ENCODE peak calls at places on chromosomes 2 and 18, in five cellular contexts. One of them, this sample, is unnamed.
A peak's percentile ranks its signal among the peaks of the same experiment; 100 is the strongest.

GRCh38 chr18:24913507-24914147 is 438.3 kb downstream of the ZNF521 start:
- DNase-seq in spleen: no peak
- DNase-seq in heart left ventricle: no peak
- DNase-seq in adrenal gland: no peak
- DNase-seq in NB4: no peak
- DNase-seq in this sample: no peak

GRCh38 chr18:3903341-3903740 is 453.4 kb downstream of the TGIF1 start:
- DNase-seq in adrenal gland: no peak
- DNase-seq in spleen: no peak
- DNase-seq in NB4: no peak
- DNase-seq in heart left ventricle: no peak
- DNase-seq in this sample: no peak

GRCh38 chr2:142131016-142131714 is at the start of gene LRP1B:
- DNase-seq in spleen: no peak
- DNase-seq in NB4: peak; percentile 36
- DNase-seq in heart left ventricle: no peak
- DNase-seq in adrenal gland: peak; percentile 18
- DNase-seq in this sample: peak; percentile 62

GRCh38 chr2:88090446-88091283 is 23.0 kb downstream of the SMYD1 start:
- DNase-seq in adrenal gland: no peak
- DNase-seq in spleen: no peak
- DNase-seq in NB4: peak; percentile 53
- DNase-seq in heart left ventricle: no peak
- DNase-seq in this sample: no peak

GRCh38 chr2:30684026-30684425 is 123.2 kb downstream of the CAPN13 start:
- DNase-seq in NB4: no peak
- DNase-seq in spleen: no peak
- DNase-seq in heart left ventricle: no peak
- DNase-seq in adrenal gland: no peak
- DNase-seq in this sample: peak; percentile 42

GRCh38 chr2:226378733-226379132 is 420.9 kb downstream of the IRS1 start:
- DNase-seq in heart left ventricle: no peak
- DNase-seq in spleen: no peak
- DNase-seq in NB4: no peak
- DNase-seq in adrenal gland: peak; percentile 40
- DNase-seq in this sample: no peak

GRCh38 chr2:173997269-173997668 is 32.1 kb upstream of the SP3 start:
- DNase-seq in heart left ventricle: peak; percentile 88
- DNase-seq in adrenal gland: peak; percentile 55
- DNase-seq in spleen: peak; percentile 94
- DNase-seq in NB4: peak; percentile 96
- DNase-seq in this sample: peak; percentile 96

GRCh38 chr18:22846088-22846683 is 86.9 kb upstream of the RBBP8 start:
- DNase-seq in spleen: no peak
- DNase-seq in NB4: peak; percentile 45
- DNase-seq in adrenal gland: no peak
- DNase-seq in heart left ventricle: no peak
- DNase-seq in this sample: no peak

GRCh38 chr2:172231508-172231907 is 128.8 kb upstream of the DLX2 start:
- DNase-seq in adrenal gland: no peak
- DNase-seq in NB4: no peak
- DNase-seq in heart left ventricle: no peak
- DNase-seq in spleen: no peak
- DNase-seq in this sample: no peak

GRCh38 chr18:61736168-61736567 is 156.6 kb downstream of the RNF152 start:
- DNase-seq in heart left ventricle: no peak
- DNase-seq in NB4: no peak
- DNase-seq in adrenal gland: no peak
- DNase-seq in spleen: no peak
- DNase-seq in this sample: no peak

GRCh38 chr2:53913721-53914120 is 54.0 kb upstream of the GPR75 start:
- DNase-seq in spleen: no peak
- DNase-seq in NB4: peak; percentile 76
- DNase-seq in adrenal gland: no peak
- DNase-seq in heart left ventricle: no peak
- DNase-seq in this sample: no peak

GRCh38 chr2:43387092-43388062 is 161.0 kb upstream of the ZFP36L2 start:
- DNase-seq in adrenal gland: no peak
- DNase-seq in heart left ventricle: no peak
- DNase-seq in NB4: no peak
- DNase-seq in spleen: no peak
- DNase-seq in this sample: no peak

GRCh38 chr2:131142849-131143248 is 37.7 kb downstream of the PLEKHB2 start:
- DNase-seq in adrenal gland: no peak
- DNase-seq in NB4: no peak
- DNase-seq in spleen: no peak
- DNase-seq in heart left ventricle: no peak
- DNase-seq in this sample: no peak

GRCh38 chr18:72942766-72943165 is 75.0 kb upstream of the NETO1 start:
- DNase-seq in spleen: no peak
- DNase-seq in NB4: no peak
- DNase-seq in heart left ventricle: no peak
- DNase-seq in adrenal gland: no peak
- DNase-seq in this sample: no peak

GRCh38 chr2:46493971-46494250 is 14.5 kb downstream of the TMEM247 start:
- DNase-seq in adrenal gland: no peak
- DNase-seq in NB4: no peak
- DNase-seq in heart left ventricle: no peak
- DNase-seq in spleen: no peak
- DNase-seq in this sample: no peak

GRCh38 chr18:48217306-48218250 is 191.6 kb downstream of the ZBTB7C start:
- DNase-seq in heart left ventricle: no peak
- DNase-seq in NB4: no peak
- DNase-seq in spleen: no peak
- DNase-seq in adrenal gland: no peak
- DNase-seq in this sample: no peak

GRCh38 chr2:107374261-107374660 is 452.4 kb upstream of the RGPD4 start:
- DNase-seq in adrenal gland: no peak
- DNase-seq in NB4: no peak
- DNase-seq in spleen: no peak
- DNase-seq in heart left ventricle: no peak
- DNase-seq in this sample: no peak

GRCh38 chr18:379665-380356 is 112.0 kb upstream of the THOC1 start:
- DNase-seq in adrenal gland: peak; percentile 33
- DNase-seq in spleen: no peak
- DNase-seq in heart left ventricle: peak; percentile 51
- DNase-seq in NB4: peak; percentile 75
- DNase-seq in this sample: peak; percentile 80

GRCh38 chr2:204289066-204289465 is 256.2 kb upstream of the PARD3B start:
- DNase-seq in heart left ventricle: no peak
- DNase-seq in spleen: no peak
- DNase-seq in NB4: no peak
- DNase-seq in adrenal gland: no peak
- DNase-seq in this sample: no peak

GRCh38 chr2:9165625-9166024 is 41.0 kb upstream of the ASAP2 start:
- DNase-seq in spleen: no peak
- DNase-seq in adrenal gland: no peak
- DNase-seq in heart left ventricle: peak; percentile 65
- DNase-seq in NB4: no peak
- DNase-seq in this sample: no peak

GRCh38 chr18:13390711-13391110 is 172.2 kb downstream of the LDLRAD4 start:
- DNase-seq in adrenal gland: no peak
- DNase-seq in heart left ventricle: no peak
- DNase-seq in spleen: no peak
- DNase-seq in NB4: no peak
- DNase-seq in this sample: no peak

GRCh38 chr2:104858325-104858978 is 4.5 kb downstream of the POU3F3 start:
- DNase-seq in heart left ventricle: no peak
- DNase-seq in NB4: no peak
- DNase-seq in spleen: no peak
- DNase-seq in adrenal gland: no peak
- DNase-seq in this sample: no peak

GRCh38 chr2:13968811-13969210 is 663.7 kb upstream of the LRATD1 start:
- DNase-seq in heart left ventricle: no peak
- DNase-seq in NB4: no peak
- DNase-seq in spleen: no peak
- DNase-seq in adrenal gland: no peak
- DNase-seq in this sample: no peak

GRCh38 chr2:230000118-230000841 is 68.4 kb downstream of the SLC16A14 start:
- DNase-seq in heart left ventricle: no peak
- DNase-seq in adrenal gland: no peak
- DNase-seq in spleen: no peak
- DNase-seq in NB4: no peak
- DNase-seq in this sample: no peak

GRCh38 chr2:9004338-9005204 is 1.1 kb upstream of the MBOAT2 start:
- DNase-seq in heart left ventricle: no peak
- DNase-seq in NB4: no peak
- DNase-seq in spleen: no peak
- DNase-seq in adrenal gland: no peak
- DNase-seq in this sample: no peak

GRCh38 chr2:120262761-120263428 is 10.2 kb downstream of the RALB start:
- DNase-seq in adrenal gland: no peak
- DNase-seq in heart left ventricle: no peak
- DNase-seq in spleen: no peak
- DNase-seq in NB4: peak; percentile 80
- DNase-seq in this sample: no peak

GRCh38 chr2:235582081-235582686 is 88.3 kb downstream of the AGAP1 start:
- DNase-seq in spleen: no peak
- DNase-seq in heart left ventricle: no peak
- DNase-seq in NB4: no peak
- DNase-seq in adrenal gland: no peak
- DNase-seq in this sample: no peak

GRCh38 chr2:2872309-2872617 is 505.4 kb downstream of the EIPR1 start:
- DNase-seq in NB4: no peak
- DNase-seq in spleen: no peak
- DNase-seq in adrenal gland: no peak
- DNase-seq in heart left ventricle: no peak
- DNase-seq in this sample: no peak

DNA sequence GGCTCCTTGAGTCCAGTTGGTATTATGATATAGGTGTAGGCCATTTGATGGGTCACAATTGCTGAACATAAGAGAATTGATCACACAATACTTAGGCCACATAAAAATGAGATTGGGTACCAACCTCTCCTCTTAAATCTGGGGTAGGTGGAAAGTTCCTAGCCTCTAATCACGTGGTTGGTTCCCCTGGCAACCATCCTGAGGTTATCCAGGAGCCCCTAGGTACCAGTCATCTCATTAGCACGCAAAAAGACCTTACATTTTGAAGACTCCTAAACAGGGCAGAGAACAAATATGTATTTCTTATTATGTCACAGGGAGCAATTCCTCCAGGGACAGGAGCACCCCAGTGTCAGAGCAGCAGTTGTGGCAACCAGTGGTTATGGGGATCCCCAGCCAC is 12.7 kb upstream of the SELENOI start:
- DNase-seq in spleen: no peak
- DNase-seq in NB4: no peak
- DNase-seq in heart left ventricle: no peak
- DNase-seq in adrenal gland: no peak
- DNase-seq in this sample: no peak
- TF ChIP-seq POLR2A in spleen: no peak
- TF ChIP-seq POLR2A in NB4: no peak
- TF ChIP-seq POLR2A in heart left ventricle: no peak
- TF ChIP-seq POLR2A in adrenal gland: no peak
- TF ChIP-seq POLR2A in this sample: no peak

GRCh38 chr2:207711750-207712487 is 479 bp downstream of the CCNYL1 start:
- DNase-seq in heart left ventricle: peak; percentile 69
- DNase-seq in spleen: peak; percentile 95
- DNase-seq in adrenal gland: peak; percentile 55
- DNase-seq in NB4: peak; percentile 72
- DNase-seq in this sample: peak; percentile 77

GRCh38 chr2:207716061-207716460 is 4.6 kb downstream of the CCNYL1 start:
- DNase-seq in spleen: no peak
- DNase-seq in adrenal gland: no peak
- DNase-seq in heart left ventricle: no peak
- DNase-seq in NB4: no peak
- DNase-seq in this sample: no peak

GRCh38 chr2:207706936-207707860 is 4.2 kb upstream of the CCNYL1 start:
- DNase-seq in NB4: peak; percentile 35
- DNase-seq in spleen: no peak
- DNase-seq in adrenal gland: no peak
- DNase-seq in heart left ventricle: no peak
- DNase-seq in this sample: no peak

DNA sequence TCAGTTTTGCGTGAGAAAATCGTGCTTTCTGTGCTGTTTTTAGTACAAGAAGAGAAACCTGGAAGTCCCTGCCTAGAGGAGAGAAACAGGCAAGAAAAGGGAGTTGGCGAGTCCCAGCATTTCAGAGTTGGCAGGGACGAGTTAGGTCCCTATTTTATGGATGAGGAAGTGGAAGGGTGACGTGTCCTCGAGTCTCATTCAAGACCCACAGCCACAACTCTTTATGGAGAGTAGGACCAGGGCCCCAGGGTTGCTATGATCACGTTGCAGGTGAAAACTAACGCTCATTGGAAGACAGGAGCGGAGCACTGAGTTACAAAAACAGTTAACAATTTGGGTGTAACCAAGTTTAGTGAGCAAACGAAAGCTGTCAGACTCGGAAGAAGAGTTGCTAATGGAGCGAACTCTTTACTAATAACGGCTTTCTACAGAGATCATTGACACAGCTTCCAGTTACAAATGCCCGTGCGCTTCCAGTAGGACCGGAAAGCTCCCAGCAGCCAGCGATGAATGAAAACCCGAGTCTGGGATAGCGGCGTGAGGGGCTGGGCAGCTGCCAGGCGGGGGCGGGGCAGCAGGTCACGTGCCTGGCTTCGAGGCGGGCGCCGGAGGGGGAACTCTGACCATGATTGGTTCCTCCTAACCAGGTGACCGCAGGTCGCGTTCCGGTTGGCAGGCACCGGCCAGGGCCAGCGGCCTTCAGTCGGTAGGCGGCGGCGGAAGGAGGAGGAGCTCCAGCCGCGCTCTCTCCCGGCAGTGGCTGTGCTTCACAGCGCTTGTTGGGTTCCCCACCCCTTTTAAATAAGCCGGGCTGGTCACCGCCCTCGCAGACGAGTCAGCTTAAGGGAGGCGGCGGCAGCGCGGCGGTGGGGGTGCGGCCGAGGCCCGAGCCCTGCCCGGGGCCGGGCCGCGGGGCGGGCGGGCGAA is at the start of gene CCNYL1:
- DNase-seq in NB4: peak; percentile 100
- DNase-seq in spleen: peak; percentile 100
- DNase-seq in adrenal gland: peak; percentile 99
- DNase-seq in heart left ventricle: peak; percentile 100
- DNase-seq in this sample: peak; percentile 100
- TF ChIP-seq CTCF in NB4: no peak
- TF ChIP-seq CTCF in spleen: peak; percentile 82
- TF ChIP-seq CTCF in adrenal gland: peak; percentile 56
- TF ChIP-seq CTCF in heart left ventricle: peak; percentile 31
- TF ChIP-seq CTCF in this sample: peak; percentile 18

DNA sequence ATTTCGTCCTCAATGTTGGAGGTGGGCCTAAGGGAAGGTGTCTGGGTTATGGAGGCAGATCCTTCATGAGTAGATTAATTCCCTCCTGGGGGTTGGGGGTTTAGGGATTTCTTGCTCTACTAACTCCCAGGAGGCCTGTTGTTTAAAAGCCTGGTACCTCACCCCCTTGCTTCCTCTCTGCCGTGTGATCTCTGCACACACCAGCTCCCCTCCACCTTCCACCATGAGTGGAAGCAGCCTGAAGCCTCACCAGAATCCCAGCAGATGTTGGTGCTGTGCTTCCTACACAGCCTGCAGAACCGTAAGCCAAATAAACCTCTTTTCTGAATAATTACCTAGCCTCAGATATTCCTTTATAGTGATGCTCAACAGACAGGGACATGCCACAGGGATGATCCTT is 141.5 kb downstream of the ZNF516 start:
- DNase-seq in NB4: no peak
- DNase-seq in spleen: no peak
- DNase-seq in heart left ventricle: no peak
- DNase-seq in adrenal gland: no peak
- DNase-seq in this sample: no peak
- TF ChIP-seq POLR2A in NB4: no peak
- TF ChIP-seq POLR2A in spleen: no peak
- TF ChIP-seq POLR2A in heart left ventricle: no peak
- TF ChIP-seq POLR2A in adrenal gland: no peak
- TF ChIP-seq POLR2A in this sample: no peak

GRCh38 chr18:58378980-58379379 is 249.9 kb downstream of the ALPK2 start:
- DNase-seq in heart left ventricle: no peak
- DNase-seq in adrenal gland: no peak
- DNase-seq in spleen: no peak
- DNase-seq in NB4: no peak
- DNase-seq in this sample: no peak
- TF ChIP-seq CTCF in heart left ventricle: no peak
- TF ChIP-seq CTCF in adrenal gland: no peak
- TF ChIP-seq CTCF in spleen: no peak
- TF ChIP-seq CTCF in NB4: no peak
- TF ChIP-seq CTCF in this sample: no peak